ENCODE peak calls at places on chromosomes 3 and 15, in ten cellular contexts. One of them, this sample, is unnamed.
A peak's percentile ranks its signal among the peaks of the same experiment; 100 is the strongest.

GRCh38 chr3:53226841-53227407 is 28.9 kb downstream of the TKT start:
- DNase-seq in CD4-positive, alpha-beta memory T cell: no peak
- DNase-seq in memory B cell: no peak
- DNase-seq in HCT116: no peak
- DNase-seq in central memory CD8-positive, alpha-beta T cell: no peak
- DNase-seq in AML-193: no peak
- DNase-seq in stimulated activated CD4-positive, alpha-beta T cell treated with anti-CD3 and anti-CD28 coated beads, Interleukin-2, amount 100 ng/mL, for 24 hours: no peak
- DNase-seq in NCI-H1417: no peak
- DNase-seq in A172: no peak
- DNase-seq in C1 segment of cervical spinal cord: no peak
- DNase-seq in this sample: no peak

GRCh38 chr3:17456036-17456435 is 286.4 kb downstream of the TBC1D5 start:
- DNase-seq in stimulated activated CD4-positive, alpha-beta T cell treated with anti-CD3 and anti-CD28 coated beads, Interleukin-2, amount 100 ng/mL, for 24 hours: no peak
- DNase-seq in A172: no peak
- DNase-seq in memory B cell: no peak
- DNase-seq in C1 segment of cervical spinal cord: no peak
- DNase-seq in CD4-positive, alpha-beta memory T cell: no peak
- DNase-seq in NCI-H1417: no peak
- DNase-seq in AML-193: no peak
- DNase-seq in HCT116: no peak
- DNase-seq in central memory CD8-positive, alpha-beta T cell: no peak
- DNase-seq in this sample: no peak

GRCh38 chr15:67508367-67508766 is 12.6 kb upstream of the C15orf61 start:
- DNase-seq in NCI-H1417: no peak
- DNase-seq in CD4-positive, alpha-beta memory T cell: no peak
- DNase-seq in HCT116: no peak
- DNase-seq in AML-193: no peak
- DNase-seq in A172: no peak
- DNase-seq in C1 segment of cervical spinal cord: no peak
- DNase-seq in memory B cell: no peak
- DNase-seq in central memory CD8-positive, alpha-beta T cell: no peak
- DNase-seq in stimulated activated CD4-positive, alpha-beta T cell treated with anti-CD3 and anti-CD28 coated beads, Interleukin-2, amount 100 ng/mL, for 24 hours: no peak
- DNase-seq in this sample: no peak

GRCh38 chr15:85672338-85673097 is 122.2 kb downstream of the KLHL25 start:
- DNase-seq in CD4-positive, alpha-beta memory T cell: no peak
- DNase-seq in NCI-H1417: no peak
- DNase-seq in HCT116: no peak
- DNase-seq in A172: no peak
- DNase-seq in AML-193: no peak
- DNase-seq in central memory CD8-positive, alpha-beta T cell: no peak
- DNase-seq in memory B cell: no peak
- DNase-seq in stimulated activated CD4-positive, alpha-beta T cell treated with anti-CD3 and anti-CD28 coated beads, Interleukin-2, amount 100 ng/mL, for 24 hours: no peak
- DNase-seq in C1 segment of cervical spinal cord: no peak
- DNase-seq in this sample: no peak

GRCh38 chr3:185308126-185308754 is 54.4 kb upstream of the EHHADH start:
- DNase-seq in C1 segment of cervical spinal cord: no peak
- DNase-seq in CD4-positive, alpha-beta memory T cell: peak; percentile 31
- DNase-seq in AML-193: peak; percentile 75
- DNase-seq in HCT116: peak; percentile 51
- DNase-seq in memory B cell: peak; percentile 64
- DNase-seq in central memory CD8-positive, alpha-beta T cell: peak; percentile 24
- DNase-seq in NCI-H1417: peak; percentile 30
- DNase-seq in A172: peak; percentile 48
- DNase-seq in stimulated activated CD4-positive, alpha-beta T cell treated with anti-CD3 and anti-CD28 coated beads, Interleukin-2, amount 100 ng/mL, for 24 hours: peak; percentile 57
- DNase-seq in this sample: peak; percentile 48

GRCh38 chr3:180420804-180421203 is 181.2 kb upstream of the TTC14 start:
- DNase-seq in NCI-H1417: no peak
- DNase-seq in A172: no peak
- DNase-seq in CD4-positive, alpha-beta memory T cell: no peak
- DNase-seq in memory B cell: no peak
- DNase-seq in C1 segment of cervical spinal cord: no peak
- DNase-seq in stimulated activated CD4-positive, alpha-beta T cell treated with anti-CD3 and anti-CD28 coated beads, Interleukin-2, amount 100 ng/mL, for 24 hours: no peak
- DNase-seq in AML-193: no peak
- DNase-seq in HCT116: no peak
- DNase-seq in central memory CD8-positive, alpha-beta T cell: no peak
- DNase-seq in this sample: no peak

GRCh38 chr3:54951405-54951804 is 23.5 kb upstream of the LRTM1 start:
- DNase-seq in central memory CD8-positive, alpha-beta T cell: no peak
- DNase-seq in memory B cell: no peak
- DNase-seq in C1 segment of cervical spinal cord: peak; percentile 17
- DNase-seq in A172: peak; percentile 82
- DNase-seq in AML-193: no peak
- DNase-seq in NCI-H1417: peak; percentile 1
- DNase-seq in HCT116: no peak
- DNase-seq in CD4-positive, alpha-beta memory T cell: no peak
- DNase-seq in stimulated activated CD4-positive, alpha-beta T cell treated with anti-CD3 and anti-CD28 coated beads, Interleukin-2, amount 100 ng/mL, for 24 hours: no peak
- DNase-seq in this sample: no peak

GRCh38 chr15:101008158-101009139 is 89.3 kb downstream of the LRRK1 start:
- DNase-seq in stimulated activated CD4-positive, alpha-beta T cell treated with anti-CD3 and anti-CD28 coated beads, Interleukin-2, amount 100 ng/mL, for 24 hours: peak; percentile 92
- DNase-seq in central memory CD8-positive, alpha-beta T cell: peak; percentile 87
- DNase-seq in CD4-positive, alpha-beta memory T cell: peak; percentile 85
- DNase-seq in A172: no peak
- DNase-seq in NCI-H1417: peak; percentile 90
- DNase-seq in AML-193: peak; percentile 67
- DNase-seq in HCT116: peak; percentile 72
- DNase-seq in C1 segment of cervical spinal cord: peak; percentile 46
- DNase-seq in memory B cell: peak; percentile 91
- DNase-seq in this sample: peak; percentile 60

GRCh38 chr3:32947466-32948238 is 3.8 kb upstream of the CCR4 start:
- DNase-seq in CD4-positive, alpha-beta memory T cell: peak; percentile 87
- DNase-seq in stimulated activated CD4-positive, alpha-beta T cell treated with anti-CD3 and anti-CD28 coated beads, Interleukin-2, amount 100 ng/mL, for 24 hours: peak; percentile 99
- DNase-seq in central memory CD8-positive, alpha-beta T cell: peak; percentile 95
- DNase-seq in C1 segment of cervical spinal cord: peak; percentile 32
- DNase-seq in HCT116: peak; percentile 88
- DNase-seq in A172: peak; percentile 84
- DNase-seq in AML-193: peak; percentile 78
- DNase-seq in memory B cell: peak; percentile 83
- DNase-seq in NCI-H1417: peak; percentile 75
- DNase-seq in this sample: peak; percentile 48

GRCh38 chr3:195895900-195896360 is 12.4 kb downstream of the TNK2 start:
- DNase-seq in NCI-H1417: peak; percentile 79
- DNase-seq in central memory CD8-positive, alpha-beta T cell: peak; percentile 65
- DNase-seq in A172: peak; percentile 47
- DNase-seq in CD4-positive, alpha-beta memory T cell: peak; percentile 81
- DNase-seq in memory B cell: peak; percentile 74
- DNase-seq in stimulated activated CD4-positive, alpha-beta T cell treated with anti-CD3 and anti-CD28 coated beads, Interleukin-2, amount 100 ng/mL, for 24 hours: peak; percentile 72
- DNase-seq in HCT116: no peak
- DNase-seq in AML-193: peak; percentile 75
- DNase-seq in C1 segment of cervical spinal cord: peak; percentile 56
- DNase-seq in this sample: no peak

GRCh38 chr3:9898467-9899229 is 4.0 kb upstream of the IL17RE start:
- DNase-seq in C1 segment of cervical spinal cord: no peak
- DNase-seq in AML-193: no peak
- DNase-seq in CD4-positive, alpha-beta memory T cell: no peak
- DNase-seq in memory B cell: no peak
- DNase-seq in A172: no peak
- DNase-seq in NCI-H1417: no peak
- DNase-seq in HCT116: no peak
- DNase-seq in stimulated activated CD4-positive, alpha-beta T cell treated with anti-CD3 and anti-CD28 coated beads, Interleukin-2, amount 100 ng/mL, for 24 hours: no peak
- DNase-seq in central memory CD8-positive, alpha-beta T cell: no peak
- DNase-seq in this sample: no peak

GRCh38 chr3:165635791-165636681 is 201.2 kb downstream of the BCHE start:
- DNase-seq in NCI-H1417: no peak
- DNase-seq in stimulated activated CD4-positive, alpha-beta T cell treated with anti-CD3 and anti-CD28 coated beads, Interleukin-2, amount 100 ng/mL, for 24 hours: no peak
- DNase-seq in memory B cell: no peak
- DNase-seq in A172: no peak
- DNase-seq in CD4-positive, alpha-beta memory T cell: no peak
- DNase-seq in C1 segment of cervical spinal cord: no peak
- DNase-seq in HCT116: no peak
- DNase-seq in central memory CD8-positive, alpha-beta T cell: no peak
- DNase-seq in AML-193: no peak
- DNase-seq in this sample: no peak

GRCh38 chr15:90513448-90513847 is 16.3 kb upstream of the CRTC3 start:
- DNase-seq in memory B cell: no peak
- DNase-seq in AML-193: no peak
- DNase-seq in C1 segment of cervical spinal cord: no peak
- DNase-seq in CD4-positive, alpha-beta memory T cell: no peak
- DNase-seq in NCI-H1417: no peak
- DNase-seq in stimulated activated CD4-positive, alpha-beta T cell treated with anti-CD3 and anti-CD28 coated beads, Interleukin-2, amount 100 ng/mL, for 24 hours: no peak
- DNase-seq in A172: no peak
- DNase-seq in HCT116: no peak
- DNase-seq in central memory CD8-positive, alpha-beta T cell: no peak
- DNase-seq in this sample: no peak

GRCh38 chr3:32239638-32240550 is 1.4 kb downstream of the CMTM8 start:
- DNase-seq in C1 segment of cervical spinal cord: no peak
- DNase-seq in HCT116: peak; percentile 43
- DNase-seq in memory B cell: peak; percentile 23
- DNase-seq in AML-193: peak; percentile 42
- DNase-seq in CD4-positive, alpha-beta memory T cell: peak; percentile 47
- DNase-seq in NCI-H1417: peak; percentile 22
- DNase-seq in stimulated activated CD4-positive, alpha-beta T cell treated with anti-CD3 and anti-CD28 coated beads, Interleukin-2, amount 100 ng/mL, for 24 hours: peak; percentile 51
- DNase-seq in central memory CD8-positive, alpha-beta T cell: no peak
- DNase-seq in A172: no peak
- DNase-seq in this sample: no peak

GRCh38 chr15:72751751-72752455 is 31.7 kb downstream of the ADPGK start:
- DNase-seq in memory B cell: no peak
- DNase-seq in central memory CD8-positive, alpha-beta T cell: no peak
- DNase-seq in HCT116: no peak
- DNase-seq in CD4-positive, alpha-beta memory T cell: no peak
- DNase-seq in AML-193: peak; percentile 61
- DNase-seq in NCI-H1417: no peak
- DNase-seq in A172: no peak
- DNase-seq in stimulated activated CD4-positive, alpha-beta T cell treated with anti-CD3 and anti-CD28 coated beads, Interleukin-2, amount 100 ng/mL, for 24 hours: no peak
- DNase-seq in C1 segment of cervical spinal cord: peak; percentile 1
- DNase-seq in this sample: no peak

GRCh38 chr3:132342183-132342582 is 25.0 kb downstream of the ACP3 start:
- DNase-seq in A172: no peak
- DNase-seq in central memory CD8-positive, alpha-beta T cell: no peak
- DNase-seq in memory B cell: no peak
- DNase-seq in AML-193: no peak
- DNase-seq in stimulated activated CD4-positive, alpha-beta T cell treated with anti-CD3 and anti-CD28 coated beads, Interleukin-2, amount 100 ng/mL, for 24 hours: no peak
- DNase-seq in C1 segment of cervical spinal cord: no peak
- DNase-seq in HCT116: no peak
- DNase-seq in NCI-H1417: peak; percentile 8
- DNase-seq in CD4-positive, alpha-beta memory T cell: no peak
- DNase-seq in this sample: no peak

GRCh38 chr3:121552379-121552778 is 6.6 kb upstream of the POLQ start:
- DNase-seq in HCT116: no peak
- DNase-seq in C1 segment of cervical spinal cord: peak; percentile 6
- DNase-seq in memory B cell: no peak
- DNase-seq in A172: no peak
- DNase-seq in NCI-H1417: no peak
- DNase-seq in stimulated activated CD4-positive, alpha-beta T cell treated with anti-CD3 and anti-CD28 coated beads, Interleukin-2, amount 100 ng/mL, for 24 hours: no peak
- DNase-seq in AML-193: no peak
- DNase-seq in central memory CD8-positive, alpha-beta T cell: no peak
- DNase-seq in CD4-positive, alpha-beta memory T cell: no peak
- DNase-seq in this sample: no peak

GRCh38 chr3:134650431-134651346 is at the start of gene KY:
- DNase-seq in CD4-positive, alpha-beta memory T cell: no peak
- DNase-seq in memory B cell: no peak
- DNase-seq in A172: no peak
- DNase-seq in stimulated activated CD4-positive, alpha-beta T cell treated with anti-CD3 and anti-CD28 coated beads, Interleukin-2, amount 100 ng/mL, for 24 hours: no peak
- DNase-seq in HCT116: no peak
- DNase-seq in AML-193: no peak
- DNase-seq in central memory CD8-positive, alpha-beta T cell: no peak
- DNase-seq in C1 segment of cervical spinal cord: peak; percentile 41
- DNase-seq in NCI-H1417: peak; percentile 79
- DNase-seq in this sample: no peak

GRCh38 chr3:127690823-127691452 is 18.2 kb downstream of the ABTB1 start:
- DNase-seq in memory B cell: no peak
- DNase-seq in stimulated activated CD4-positive, alpha-beta T cell treated with anti-CD3 and anti-CD28 coated beads, Interleukin-2, amount 100 ng/mL, for 24 hours: no peak
- DNase-seq in HCT116: peak; percentile 43
- DNase-seq in AML-193: peak; percentile 58
- DNase-seq in NCI-H1417: peak; percentile 32
- DNase-seq in central memory CD8-positive, alpha-beta T cell: no peak
- DNase-seq in C1 segment of cervical spinal cord: no peak
- DNase-seq in CD4-positive, alpha-beta memory T cell: no peak
- DNase-seq in A172: peak; percentile 59
- DNase-seq in this sample: no peak

GRCh38 chr15:69476704-69477473 is 24.3 kb downstream of the RPLP1 start:
- DNase-seq in A172: no peak
- DNase-seq in NCI-H1417: no peak
- DNase-seq in central memory CD8-positive, alpha-beta T cell: no peak
- DNase-seq in stimulated activated CD4-positive, alpha-beta T cell treated with anti-CD3 and anti-CD28 coated beads, Interleukin-2, amount 100 ng/mL, for 24 hours: no peak
- DNase-seq in CD4-positive, alpha-beta memory T cell: no peak
- DNase-seq in HCT116: no peak
- DNase-seq in AML-193: no peak
- DNase-seq in memory B cell: no peak
- DNase-seq in C1 segment of cervical spinal cord: no peak
- DNase-seq in this sample: no peak

GRCh38 chr3:71101581-71101980 is 481.9 kb downstream of the FOXP1 start:
- DNase-seq in central memory CD8-positive, alpha-beta T cell: no peak
- DNase-seq in AML-193: no peak
- DNase-seq in C1 segment of cervical spinal cord: no peak
- DNase-seq in NCI-H1417: no peak
- DNase-seq in A172: peak; percentile 21
- DNase-seq in stimulated activated CD4-positive, alpha-beta T cell treated with anti-CD3 and anti-CD28 coated beads, Interleukin-2, amount 100 ng/mL, for 24 hours: no peak
- DNase-seq in HCT116: no peak
- DNase-seq in memory B cell: no peak
- DNase-seq in CD4-positive, alpha-beta memory T cell: no peak
- DNase-seq in this sample: no peak

GRCh38 chr15:22908830-22909229 is 70.4 kb downstream of the NIPA2 start:
- DNase-seq in C1 segment of cervical spinal cord: no peak
- DNase-seq in stimulated activated CD4-positive, alpha-beta T cell treated with anti-CD3 and anti-CD28 coated beads, Interleukin-2, amount 100 ng/mL, for 24 hours: no peak
- DNase-seq in memory B cell: no peak
- DNase-seq in A172: no peak
- DNase-seq in central memory CD8-positive, alpha-beta T cell: no peak
- DNase-seq in HCT116: no peak
- DNase-seq in NCI-H1417: no peak
- DNase-seq in AML-193: no peak
- DNase-seq in CD4-positive, alpha-beta memory T cell: no peak
- DNase-seq in this sample: no peak

GRCh38 chr15:50415752-50416404 is 8.3 kb upstream of the USP8 start:
- DNase-seq in memory B cell: no peak
- DNase-seq in stimulated activated CD4-positive, alpha-beta T cell treated with anti-CD3 and anti-CD28 coated beads, Interleukin-2, amount 100 ng/mL, for 24 hours: no peak
- DNase-seq in AML-193: no peak
- DNase-seq in A172: no peak
- DNase-seq in central memory CD8-positive, alpha-beta T cell: no peak
- DNase-seq in C1 segment of cervical spinal cord: no peak
- DNase-seq in NCI-H1417: no peak
- DNase-seq in CD4-positive, alpha-beta memory T cell: no peak
- DNase-seq in HCT116: peak; percentile 23
- DNase-seq in this sample: no peak

GRCh38 chr3:122941233-122942206 is 86.0 kb downstream of the SEMA5B start:
- DNase-seq in NCI-H1417: no peak
- DNase-seq in A172: no peak
- DNase-seq in CD4-positive, alpha-beta memory T cell: peak; percentile 11
- DNase-seq in AML-193: peak; percentile 9
- DNase-seq in stimulated activated CD4-positive, alpha-beta T cell treated with anti-CD3 and anti-CD28 coated beads, Interleukin-2, amount 100 ng/mL, for 24 hours: no peak
- DNase-seq in memory B cell: no peak
- DNase-seq in C1 segment of cervical spinal cord: no peak
- DNase-seq in central memory CD8-positive, alpha-beta T cell: no peak
- DNase-seq in HCT116: no peak
- DNase-seq in this sample: no peak

GRCh38 chr3:146130881-146131371 is 30.1 kb downstream of the PLOD2 start:
- DNase-seq in AML-193: no peak
- DNase-seq in CD4-positive, alpha-beta memory T cell: no peak
- DNase-seq in memory B cell: no peak
- DNase-seq in NCI-H1417: no peak
- DNase-seq in stimulated activated CD4-positive, alpha-beta T cell treated with anti-CD3 and anti-CD28 coated beads, Interleukin-2, amount 100 ng/mL, for 24 hours: no peak
- DNase-seq in C1 segment of cervical spinal cord: no peak
- DNase-seq in central memory CD8-positive, alpha-beta T cell: no peak
- DNase-seq in HCT116: no peak
- DNase-seq in A172: peak; percentile 78
- DNase-seq in this sample: no peak